ENCODE peak calls at places on chromosomes 6 and 20, in ten cellular contexts. M, G, X, Q, U, Z, W, K, V and T are unnamed samples.

GRCh38 chr6:27775796-27776184 is 136.4 kb downstream of the OR2B2 start:
- DNase-seq in M (no peak), G (no peak), X (no peak), Q (no peak), U (no peak), Z (no peak), W (no peak), K (no peak), V (no peak), T (no peak)

GRCh38 chr6:160973856-160974255 is 17.7 kb upstream of the MAP3K4 start:
- DNase-seq in M (peak), G (no peak), X (no peak), Q (peak), U (peak), Z (no peak), W (no peak), K (no peak), V (no peak), T (no peak)

GRCh38 chr6:111818539-111819226 is 54.6 kb downstream of the FYN start:
- DNase-seq in M (no peak), G (no peak), X (no peak), Q (no peak), U (peak), Z (no peak), W (peak), K (no peak), V (no peak), T (no peak)

GRCh38 chr6:133568970-133569889 is 319.7 kb upstream of the TCF21 start:
- DNase-seq in M (peak), G (no peak), X (peak), Q (peak), U (peak), Z (peak), W (peak), K (peak), V (peak), T (no peak)

GRCh38 chr6:160088774-160089533 is 32.7 kb upstream of the SLC22A1 start:
- DNase-seq in M (no peak), G (no peak), X (no peak), Q (no peak), U (no peak), Z (peak), W (no peak), K (no peak), V (no peak), T (no peak)

GRCh38 chr6:96878101-96878500 is 19.6 kb downstream of the NDUFAF4 start:
- DNase-seq in M (peak), G (no peak), X (no peak), Q (no peak), U (no peak), Z (peak), W (peak), K (no peak), V (no peak), T (no peak)

GRCh38 chr6:90537723-90538407 is 49.0 kb downstream of the MAP3K7 start:
- DNase-seq in M (no peak), G (peak), X (no peak), Q (peak), U (no peak), Z (peak), W (no peak), K (no peak), V (no peak), T (no peak)

GRCh38 chr6:17714177-17714576 is 7.5 kb upstream of the NUP153 start:
- DNase-seq in M (no peak), G (no peak), X (no peak), Q (no peak), U (no peak), Z (no peak), W (no peak), K (no peak), V (no peak), T (no peak)

GRCh38 chr20:51930775-51931174 is 128.5 kb upstream of the SALL4 start:
- DNase-seq in M (peak), G (no peak), X (no peak), Q (peak), U (peak), Z (peak), W (peak), K (peak), V (peak), T (no peak)

GRCh38 chr6:12483712-12484111 is 193.6 kb downstream of the EDN1 start:
- DNase-seq in M (peak), G (peak), X (no peak), Q (peak), U (peak), Z (peak), W (peak), K (peak), V (no peak), T (no peak)

GRCh38 chr6:70669133-70669532 is 1.4 kb downstream of the SMAP1 start:
- DNase-seq in M (no peak), G (no peak), X (no peak), Q (no peak), U (no peak), Z (no peak), W (no peak), K (no peak), V (no peak), T (no peak)

GRCh38 chr6:40308533-40309306 is 278.4 kb downstream of the LRFN2 start:
- DNase-seq in M (no peak), G (peak), X (no peak), Q (peak), U (peak), Z (peak), W (peak), K (peak), V (no peak), T (no peak)

GRCh38 chr6:815348-815738 is 122.4 kb upstream of the EXOC2 start:
- DNase-seq in M (no peak), G (no peak), X (no peak), Q (no peak), U (no peak), Z (no peak), W (no peak), K (peak), V (no peak), T (no peak)

GRCh38 chr20:14688045-14688444 is 350.6 kb upstream of the FLRT3 start:
- DNase-seq in M (no peak), G (no peak), X (no peak), Q (no peak), U (no peak), Z (no peak), W (no peak), K (no peak), V (no peak), T (no peak)

GRCh38 chr20:8190043-8190880 is 58.2 kb downstream of the PLCB1 start:
- DNase-seq in M (no peak), G (no peak), X (no peak), Q (no peak), U (no peak), Z (no peak), W (no peak), K (no peak), V (no peak), T (no peak)

GRCh38 chr6:84284428-84285033 is 57.1 kb upstream of the CEP162 start:
- DNase-seq in M (peak), G (no peak), X (no peak), Q (peak), U (peak), Z (no peak), W (no peak), K (peak), V (no peak), T (no peak)

GRCh38 chr6:110613356-110613755 is 136.9 kb upstream of the SLC22A16 start:
- DNase-seq in M (no peak), G (no peak), X (no peak), Q (no peak), U (peak), Z (no peak), W (no peak), K (no peak), V (no peak), T (no peak)

GRCh38 chr20:61742097-61742805 is 323.4 kb downstream of the TAF4 start:
- DNase-seq in M (no peak), G (no peak), X (peak), Q (no peak), U (no peak), Z (no peak), W (no peak), K (no peak), V (no peak), T (no peak)

GRCh38 chr6:13873288-13874190 is 51.2 kb upstream of the RNF182 start:
- DNase-seq in M (peak), G (peak), X (peak), Q (peak), U (no peak), Z (peak), W (peak), K (peak), V (no peak), T (peak)

GRCh38 chr6:51514396-51515051 is 572.9 kb downstream of the PKHD1 start:
- DNase-seq in M (no peak), G (no peak), X (no peak), Q (no peak), U (peak), Z (no peak), W (no peak), K (no peak), V (no peak), T (no peak)

GRCh38 chr6:168648240-168648639 is 207.3 kb downstream of the SMOC2 start:
- DNase-seq in M (no peak), G (no peak), X (no peak), Q (no peak), U (no peak), Z (no peak), W (no peak), K (peak), V (no peak), T (no peak)

GRCh38 chr6:105592329-105592728 is 189.4 kb upstream of the PREP start:
- DNase-seq in M (peak), G (no peak), X (no peak), Q (no peak), U (no peak), Z (peak), W (no peak), K (no peak), V (no peak), T (no peak)